ENCODE peak calls at places on chromosome 15, in ten cellular contexts. One of them, this sample, is unnamed. For H3K27me3, the result is how much of the 10 kb centered on the place peaks cover.

GRCh38 chr15:87579537-87579936 is 677.0 kb downstream of the NTRK3 start:
- DNase-seq in CD8-positive, alpha-beta T cell: no peak
- DNase-seq in Peyer's patch: no peak
- DNase-seq in pancreas: no peak
- DNase-seq in tibial nerve: no peak
- DNase-seq in HepG2: no peak
- DNase-seq in adrenal gland: no peak
- DNase-seq in lung: no peak
- DNase-seq in hepatocyte: no peak
- DNase-seq in endothelial cell of umbilical vein: no peak
- DNase-seq in this sample: no peak

GRCh38 chr15:90315276-90315982 is 36.7 kb upstream of the ZNF774 start:
- DNase-seq in CD8-positive, alpha-beta T cell: no peak
- DNase-seq in Peyer's patch: peak
- DNase-seq in pancreas: peak
- DNase-seq in tibial nerve: peak
- DNase-seq in HepG2: peak
- DNase-seq in adrenal gland: peak
- DNase-seq in lung: peak
- DNase-seq in hepatocyte: peak
- DNase-seq in endothelial cell of umbilical vein: peak
- DNase-seq in this sample: peak

GRCh38 chr15:76996526-76997401 is 1.8 kb downstream of the PSTPIP1 start:
- DNase-seq in CD8-positive, alpha-beta T cell: peak
- DNase-seq in Peyer's patch: peak
- DNase-seq in pancreas: peak
- DNase-seq in tibial nerve: peak
- DNase-seq in HepG2: no peak
- DNase-seq in adrenal gland: no peak
- DNase-seq in lung: no peak
- DNase-seq in hepatocyte: no peak
- DNase-seq in endothelial cell of umbilical vein: peak
- DNase-seq in this sample: no peak

GRCh38 chr15:90665288-90666134 is 51.6 kb upstream of the BLM start:
- DNase-seq in CD8-positive, alpha-beta T cell: peak
- DNase-seq in Peyer's patch: peak
- DNase-seq in pancreas: peak
- DNase-seq in tibial nerve: peak
- DNase-seq in HepG2: peak
- DNase-seq in adrenal gland: peak
- DNase-seq in lung: peak
- DNase-seq in hepatocyte: no peak
- DNase-seq in endothelial cell of umbilical vein: peak
- DNase-seq in this sample: no peak

GRCh38 chr15:76062282-76062681 is 2.5 kb downstream of the TMEM266 start:
- DNase-seq in CD8-positive, alpha-beta T cell: no peak
- DNase-seq in Peyer's patch: no peak
- DNase-seq in pancreas: no peak
- DNase-seq in tibial nerve: no peak
- DNase-seq in HepG2: no peak
- DNase-seq in adrenal gland: no peak
- DNase-seq in lung: no peak
- DNase-seq in hepatocyte: no peak
- DNase-seq in endothelial cell of umbilical vein: no peak
- DNase-seq in this sample: no peak

GRCh38 chr15:48935236-48935635 is 28.5 kb downstream of the SHC4 start:
- DNase-seq in CD8-positive, alpha-beta T cell: no peak
- DNase-seq in Peyer's patch: no peak
- DNase-seq in pancreas: no peak
- DNase-seq in tibial nerve: no peak
- DNase-seq in HepG2: no peak
- DNase-seq in adrenal gland: no peak
- DNase-seq in lung: no peak
- DNase-seq in hepatocyte: no peak
- DNase-seq in endothelial cell of umbilical vein: no peak
- DNase-seq in this sample: no peak

GRCh38 chr15:74200871-74201419 is 1.6 kb downstream of the STRA6 start:
- DNase-seq in CD8-positive, alpha-beta T cell: no peak
- DNase-seq in Peyer's patch: no peak
- DNase-seq in pancreas: no peak
- DNase-seq in tibial nerve: peak
- DNase-seq in HepG2: no peak
- DNase-seq in adrenal gland: no peak
- DNase-seq in lung: no peak
- DNase-seq in hepatocyte: no peak
- DNase-seq in endothelial cell of umbilical vein: no peak
- DNase-seq in this sample: peak

GRCh38 chr15:65916664-65917406 is 47.5 kb downstream of the RAB11A start:
- DNase-seq in CD8-positive, alpha-beta T cell: no peak
- DNase-seq in Peyer's patch: peak
- DNase-seq in pancreas: peak
- DNase-seq in tibial nerve: peak
- DNase-seq in HepG2: peak
- DNase-seq in adrenal gland: peak
- DNase-seq in lung: peak
- DNase-seq in hepatocyte: peak
- DNase-seq in endothelial cell of umbilical vein: peak
- DNase-seq in this sample: no peak

GRCh38 chr15:36407647-36408046 is 171.8 kb upstream of the CDIN1 start:
- DNase-seq in CD8-positive, alpha-beta T cell: no peak
- DNase-seq in Peyer's patch: no peak
- DNase-seq in pancreas: no peak
- DNase-seq in tibial nerve: no peak
- DNase-seq in HepG2: peak
- DNase-seq in adrenal gland: no peak
- DNase-seq in lung: no peak
- DNase-seq in hepatocyte: no peak
- DNase-seq in endothelial cell of umbilical vein: peak
- DNase-seq in this sample: peak

GRCh38 chr15:25248583-25249235 is 190.1 kb downstream of the UBE3A start:
- DNase-seq in CD8-positive, alpha-beta T cell: no peak
- DNase-seq in Peyer's patch: no peak
- DNase-seq in pancreas: peak
- DNase-seq in tibial nerve: no peak
- DNase-seq in HepG2: no peak
- DNase-seq in adrenal gland: no peak
- DNase-seq in lung: no peak
- DNase-seq in hepatocyte: no peak
- DNase-seq in endothelial cell of umbilical vein: no peak
- DNase-seq in this sample: no peak

GRCh38 chr15:100879461-100880138 is at the start of gene ALDH1A3:
- DNase-seq in CD8-positive, alpha-beta T cell: no peak
- DNase-seq in Peyer's patch: peak
- DNase-seq in pancreas: peak
- DNase-seq in tibial nerve: no peak
- DNase-seq in HepG2: no peak
- DNase-seq in adrenal gland: no peak
- DNase-seq in lung: no peak
- DNase-seq in hepatocyte: no peak
- DNase-seq in endothelial cell of umbilical vein: no peak
- DNase-seq in this sample: no peak

GRCh38 chr15:100878601-100879000 is 1.0 kb upstream of the ALDH1A3 start:
- DNase-seq in CD8-positive, alpha-beta T cell: no peak
- DNase-seq in Peyer's patch: no peak
- DNase-seq in pancreas: peak
- DNase-seq in tibial nerve: no peak
- DNase-seq in HepG2: no peak
- DNase-seq in adrenal gland: no peak
- DNase-seq in lung: no peak
- DNase-seq in hepatocyte: no peak
- DNase-seq in endothelial cell of umbilical vein: no peak
- DNase-seq in this sample: no peak

GRCh38 chr15:100878130-100878529 is 1.5 kb upstream of the ALDH1A3 start:
- DNase-seq in CD8-positive, alpha-beta T cell: no peak
- DNase-seq in Peyer's patch: no peak
- DNase-seq in pancreas: peak
- DNase-seq in tibial nerve: no peak
- DNase-seq in HepG2: no peak
- DNase-seq in adrenal gland: no peak
- DNase-seq in lung: no peak
- DNase-seq in hepatocyte: no peak
- DNase-seq in endothelial cell of umbilical vein: no peak
- DNase-seq in this sample: no peak

GRCh38 chr15:100880139-100880896 is 687 bp downstream of the ALDH1A3 start:
- DNase-seq in CD8-positive, alpha-beta T cell: no peak
- DNase-seq in Peyer's patch: no peak
- DNase-seq in pancreas: peak
- DNase-seq in tibial nerve: no peak
- DNase-seq in HepG2: no peak
- DNase-seq in adrenal gland: no peak
- DNase-seq in lung: no peak
- DNase-seq in hepatocyte: no peak
- DNase-seq in endothelial cell of umbilical vein: no peak
- DNase-seq in this sample: no peak

DNA sequence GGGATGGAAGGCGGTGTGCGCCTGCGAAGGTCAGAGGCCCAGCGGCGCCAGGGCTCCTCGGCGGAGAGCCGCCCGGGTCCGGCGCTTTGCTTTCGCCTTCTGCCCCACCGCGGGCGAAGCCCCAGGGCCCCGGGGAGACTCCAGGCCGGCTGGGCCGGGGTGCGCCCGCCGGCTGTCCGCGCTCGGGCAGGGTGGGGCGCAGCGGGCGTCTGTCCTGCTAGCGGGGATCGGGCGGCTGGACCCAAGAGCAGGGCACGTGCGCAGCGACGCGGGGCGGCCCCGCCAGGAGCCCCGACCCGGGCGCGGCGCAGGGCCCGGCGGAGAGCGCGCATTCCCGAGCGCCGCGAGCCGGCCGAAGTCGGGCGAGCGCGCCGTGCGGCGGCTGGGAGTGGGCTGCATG is 585 bp upstream of the ALDH1A3 start:
- DNase-seq in CD8-positive, alpha-beta T cell: no peak
- DNase-seq in Peyer's patch: no peak
- DNase-seq in pancreas: peak
- DNase-seq in tibial nerve: no peak
- DNase-seq in HepG2: no peak
- DNase-seq in adrenal gland: no peak
- DNase-seq in lung: no peak
- DNase-seq in hepatocyte: no peak
- DNase-seq in endothelial cell of umbilical vein: no peak
- DNase-seq in this sample: no peak
- H3K4me3 ChIP-seq in CD8-positive, alpha-beta T cell: no peak
- H3K4me3 ChIP-seq in Peyer's patch: peak
- H3K4me3 ChIP-seq in pancreas: peak
- H3K4me3 ChIP-seq in tibial nerve: no peak
- H3K4me3 ChIP-seq in HepG2: no peak
- H3K4me3 ChIP-seq in adrenal gland: peak
- H3K4me3 ChIP-seq in lung: no peak
- H3K4me3 ChIP-seq in hepatocyte: peak
- H3K4me3 ChIP-seq in endothelial cell of umbilical vein: peak
- H3K4me3 ChIP-seq in this sample: peak

DNA sequence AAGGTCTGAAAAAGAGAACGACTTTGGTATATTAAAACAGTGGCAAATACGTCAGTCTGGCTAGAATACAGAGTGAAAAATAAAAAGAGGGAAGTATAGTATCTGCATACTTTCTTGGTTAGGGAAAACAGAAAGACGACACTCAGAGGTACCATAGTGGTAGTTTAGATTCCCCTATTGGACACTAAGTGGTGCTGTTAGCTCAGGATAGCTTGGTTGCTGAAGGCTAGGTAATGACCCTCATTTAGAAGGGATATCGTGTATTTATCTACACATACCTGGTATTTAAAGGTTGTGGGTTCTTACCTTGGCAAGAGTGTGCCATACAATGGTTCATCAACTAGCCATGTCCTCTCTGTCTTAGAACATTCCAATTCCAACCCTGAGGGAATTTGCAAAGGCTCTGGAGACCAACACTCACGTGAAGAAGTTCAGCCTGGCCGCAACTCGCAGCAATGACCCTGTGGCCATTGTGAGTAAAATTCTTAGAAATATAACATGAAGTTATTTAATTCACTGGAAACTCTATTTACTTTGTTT is 31.0 kb downstream of the TMOD2 start:
- DNase-seq in CD8-positive, alpha-beta T cell: no peak
- DNase-seq in Peyer's patch: no peak
- DNase-seq in pancreas: no peak
- DNase-seq in tibial nerve: no peak
- DNase-seq in HepG2: no peak
- DNase-seq in adrenal gland: no peak
- DNase-seq in lung: no peak
- DNase-seq in hepatocyte: peak
- DNase-seq in endothelial cell of umbilical vein: peak
- DNase-seq in this sample: no peak
- TF ChIP-seq CTCF in CD8-positive, alpha-beta T cell: no peak
- TF ChIP-seq CTCF in Peyer's patch: no peak
- TF ChIP-seq CTCF in pancreas: no peak
- TF ChIP-seq CTCF in tibial nerve: no peak
- TF ChIP-seq CTCF in HepG2: peak
- TF ChIP-seq CTCF in adrenal gland: peak
- TF ChIP-seq CTCF in lung: no peak
- TF ChIP-seq CTCF in hepatocyte: peak
- TF ChIP-seq CTCF in endothelial cell of umbilical vein: peak
- TF ChIP-seq CTCF in this sample: peak

GRCh38 chr15:96409231-96410138 is 79.0 kb downstream of the NR2F2 start:
- DNase-seq in CD8-positive, alpha-beta T cell: no peak
- DNase-seq in Peyer's patch: peak
- DNase-seq in pancreas: peak
- DNase-seq in tibial nerve: no peak
- DNase-seq in HepG2: peak
- DNase-seq in adrenal gland: no peak
- DNase-seq in lung: no peak
- DNase-seq in hepatocyte: peak
- DNase-seq in endothelial cell of umbilical vein: peak
- DNase-seq in this sample: no peak
- H3K27me3 ChIP-seq in CD8-positive, alpha-beta T cell: under half
- H3K27me3 ChIP-seq in Peyer's patch: under half
- H3K27me3 ChIP-seq in pancreas: under half
- H3K27me3 ChIP-seq in tibial nerve: under half
- H3K27me3 ChIP-seq in HepG2: half or more
- H3K27me3 ChIP-seq in adrenal gland: half or more
- H3K27me3 ChIP-seq in lung: under half
- H3K27me3 ChIP-seq in hepatocyte: half or more
- H3K27me3 ChIP-seq in endothelial cell of umbilical vein: under half
- H3K27me3 ChIP-seq in this sample: half or more

DNA sequence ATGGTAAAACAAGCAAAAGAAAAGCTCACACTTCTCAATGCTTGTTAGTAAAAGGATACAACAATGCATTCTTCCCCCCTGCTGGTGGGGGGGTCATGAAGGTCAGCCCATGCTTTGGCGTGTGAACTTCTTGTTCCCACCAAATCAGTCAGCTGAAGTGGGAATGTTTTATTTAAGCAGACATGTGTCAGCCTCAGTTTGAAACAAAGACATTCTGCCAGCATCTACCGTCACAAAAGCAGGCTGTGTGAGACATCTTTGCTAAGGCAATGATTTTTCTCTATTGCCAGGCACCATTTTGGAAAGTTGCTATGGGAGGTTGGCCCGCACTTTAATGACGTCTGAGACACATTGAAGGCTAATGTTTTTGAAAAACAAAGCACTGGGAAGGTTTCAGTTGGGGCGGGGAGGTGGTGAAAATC is 206.6 kb downstream of the TLE3 start:
- DNase-seq in CD8-positive, alpha-beta T cell: no peak
- DNase-seq in Peyer's patch: no peak
- DNase-seq in pancreas: no peak
- DNase-seq in tibial nerve: no peak
- DNase-seq in HepG2: no peak
- DNase-seq in adrenal gland: no peak
- DNase-seq in lung: no peak
- DNase-seq in hepatocyte: no peak
- DNase-seq in endothelial cell of umbilical vein: no peak
- DNase-seq in this sample: no peak
- H3K4me3 ChIP-seq in CD8-positive, alpha-beta T cell: no peak
- H3K4me3 ChIP-seq in Peyer's patch: no peak
- H3K4me3 ChIP-seq in pancreas: no peak
- H3K4me3 ChIP-seq in tibial nerve: no peak
- H3K4me3 ChIP-seq in HepG2: no peak
- H3K4me3 ChIP-seq in adrenal gland: no peak
- H3K4me3 ChIP-seq in lung: no peak
- H3K4me3 ChIP-seq in hepatocyte: no peak
- H3K4me3 ChIP-seq in endothelial cell of umbilical vein: no peak
- H3K4me3 ChIP-seq in this sample: no peak